ENCODE peak calls at places on chromosome 1, in four cellular contexts. E is WTC11, M is K562, T is GM12878. U is an unnamed sample.
A peak's percentile ranks its signal among the peaks of the same experiment; 100 is the strongest.

GRCh38 chr1:11434506-11434905 is 44.4 kb upstream of the DISP3 start:
- DNase-seq in E (no peak), M (no peak), T (no peak), U (no peak)

GRCh38 chr1:119141660-119142059 is 1.2 kb upstream of the WARS2 start:
- DNase-seq in E (no peak), M (no peak), T (no peak), U (no peak)

GRCh38 chr1:36380003-36380631 is 5.6 kb downstream of the STK40 start:
- DNase-seq in E (no peak), M (no peak), T (no peak), U (peak; percentile 65)

GRCh38 chr1:69671363-69672010 is 103.8 kb downstream of the LRRC7 start:
- DNase-seq in E (no peak), M (no peak), T (no peak), U (no peak)

GRCh38 chr1:222911866-222912265 is 97.0 kb downstream of the DISP1 start:
- DNase-seq in E (no peak), M (no peak), T (no peak), U (no peak)

GRCh38 chr1:94543003-94543402 is 1.4 kb upstream of the F3 start:
- DNase-seq in E (no peak), M (no peak), T (no peak), U (no peak)

GRCh38 chr1:40901886-40902633 is 39.9 kb upstream of the CITED4 start:
- DNase-seq in E (no peak), M (no peak), T (no peak), U (no peak)

GRCh38 chr1:213600879-213601278 is 386.9 kb upstream of the PROX1 start:
- DNase-seq in E (no peak), M (no peak), T (no peak), U (no peak)

GRCh38 chr1:1915911-1916835 is 1.1 kb downstream of the CALML6 start:
- DNase-seq in E (no peak), M (no peak), T (no peak), U (no peak)

GRCh38 chr1:53321366-53321765 is 6.5 kb downstream of the LRP8 start:
- DNase-seq in E (peak; percentile 74), M (no peak), T (no peak), U (no peak)

GRCh38 chr1:106049595-106049994 is 1006.9 kb upstream of the PRMT6 start:
- DNase-seq in E (no peak), M (no peak), T (no peak), U (no peak)

GRCh38 chr1:86811539-86811938 is 102.4 kb downstream of the SELENOF start:
- DNase-seq in E (peak; percentile 33), M (no peak), T (no peak), U (peak; percentile 36)

GRCh38 chr1:113123737-113124136 is 50.7 kb downstream of the LRIG2 start:
- DNase-seq in E (no peak), M (no peak), T (no peak), U (no peak)

GRCh38 chr1:225882008-225882698 is at the start of gene TMEM63A:
- DNase-seq in E (peak; percentile 94), M (peak; percentile 97), T (peak; percentile 40), U (peak; percentile 82)

GRCh38 chr1:107782192-107782845 is 182.7 kb downstream of the VAV3 start:
- DNase-seq in E (no peak), M (peak; percentile 56), T (no peak), U (peak; percentile 43)

GRCh38 chr1:168751195-168751650 is 22.2 kb upstream of the DPT start:
- DNase-seq in E (no peak), M (no peak), T (no peak), U (peak; percentile 11)
- TF ChIP-seq ETV6 in E (no peak), M (no peak), T (no peak), U (no peak)

GRCh38 chr1:178037510-178038253 is 56.2 kb upstream of the RASAL2 start:
- DNase-seq in E (peak; percentile 85), M (peak; percentile 58), T (no peak), U (peak; percentile 67)
- TF ChIP-seq ETV6 in E (peak; percentile 47), M (no peak), T (no peak), U (no peak)

DNA sequence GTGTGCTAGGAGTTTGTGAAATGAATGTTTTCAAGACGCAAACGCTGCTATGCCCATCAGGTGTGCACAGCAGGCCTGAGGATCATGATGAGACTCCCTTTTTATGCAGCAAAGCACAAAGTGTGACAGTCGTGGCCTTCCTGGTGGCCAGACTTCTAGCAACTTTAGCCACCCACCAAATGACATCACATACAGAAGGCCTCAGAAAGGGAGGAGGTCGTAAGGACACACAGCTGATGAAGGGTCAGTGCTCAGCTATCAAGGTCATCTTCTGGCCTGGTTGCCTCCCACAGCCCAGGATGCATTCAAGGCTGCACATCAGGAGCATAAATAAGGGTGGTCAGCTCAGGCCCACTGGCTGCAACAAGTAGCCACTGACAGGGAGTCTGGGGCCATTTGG is 36.6 kb downstream of the BMP8A start:
- DNase-seq in E (no peak), M (no peak), T (no peak), U (no peak)
- TF ChIP-seq ETV6 in E (no peak), M (no peak), T (no peak), U (no peak)

GRCh38 chr1:29230553-29231378 is at the start of gene MECR:
- DNase-seq in E (peak; percentile 97), M (peak; percentile 99), T (peak; percentile 82), U (peak; percentile 83)
- TF ChIP-seq ETV6 in E (peak; percentile 75), M (peak; percentile 76), T (no peak), U (no peak)

DNA sequence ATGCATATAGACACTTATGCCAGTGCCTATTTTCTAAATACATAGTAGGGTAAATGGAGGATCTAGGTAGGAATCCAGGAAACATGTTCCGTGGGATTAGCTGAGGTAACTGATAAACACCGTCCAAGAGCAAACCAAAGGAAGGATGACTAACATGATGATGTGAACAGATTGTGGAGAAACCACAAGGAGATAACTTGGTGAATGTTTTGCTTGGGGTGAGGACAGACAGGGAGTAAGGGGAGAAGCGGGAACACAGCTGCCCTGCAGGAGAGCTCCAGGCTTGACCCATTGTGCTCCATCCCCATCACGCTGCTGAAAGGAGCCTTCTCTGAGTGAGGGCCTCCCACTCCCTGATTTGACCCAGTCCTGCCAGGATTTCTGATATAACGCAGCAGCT is 87.0 kb upstream of the ZC3H11B start:
- DNase-seq in E (no peak), M (no peak), T (no peak), U (no peak)
- TF ChIP-seq ETV6 in E (no peak), M (no peak), T (no peak), U (no peak)

DNA sequence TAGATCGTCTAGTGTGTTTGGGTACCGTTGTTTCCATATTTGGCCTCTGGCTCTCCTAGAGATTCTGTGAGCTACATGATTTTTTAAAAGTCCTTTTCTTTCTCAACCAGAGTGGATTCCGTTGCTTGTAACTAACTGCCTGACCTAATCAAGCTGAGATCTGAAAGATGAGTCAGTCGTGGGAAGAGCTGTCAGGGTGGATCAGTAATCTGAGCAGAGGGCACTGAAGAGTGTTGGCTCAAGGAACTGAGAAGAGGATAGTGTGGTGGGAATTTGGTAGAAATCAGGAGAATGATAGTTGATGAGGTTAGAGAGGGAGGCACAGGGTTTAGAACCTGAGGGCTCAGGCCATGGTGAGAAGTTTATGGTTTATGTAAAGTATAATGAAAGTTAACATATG is 52.2 kb downstream of the TRAF5 start:
- DNase-seq in E (no peak), M (no peak), T (no peak), U (no peak)
- TF ChIP-seq ETV6 in E (no peak), M (no peak), T (no peak), U (no peak)

DNA sequence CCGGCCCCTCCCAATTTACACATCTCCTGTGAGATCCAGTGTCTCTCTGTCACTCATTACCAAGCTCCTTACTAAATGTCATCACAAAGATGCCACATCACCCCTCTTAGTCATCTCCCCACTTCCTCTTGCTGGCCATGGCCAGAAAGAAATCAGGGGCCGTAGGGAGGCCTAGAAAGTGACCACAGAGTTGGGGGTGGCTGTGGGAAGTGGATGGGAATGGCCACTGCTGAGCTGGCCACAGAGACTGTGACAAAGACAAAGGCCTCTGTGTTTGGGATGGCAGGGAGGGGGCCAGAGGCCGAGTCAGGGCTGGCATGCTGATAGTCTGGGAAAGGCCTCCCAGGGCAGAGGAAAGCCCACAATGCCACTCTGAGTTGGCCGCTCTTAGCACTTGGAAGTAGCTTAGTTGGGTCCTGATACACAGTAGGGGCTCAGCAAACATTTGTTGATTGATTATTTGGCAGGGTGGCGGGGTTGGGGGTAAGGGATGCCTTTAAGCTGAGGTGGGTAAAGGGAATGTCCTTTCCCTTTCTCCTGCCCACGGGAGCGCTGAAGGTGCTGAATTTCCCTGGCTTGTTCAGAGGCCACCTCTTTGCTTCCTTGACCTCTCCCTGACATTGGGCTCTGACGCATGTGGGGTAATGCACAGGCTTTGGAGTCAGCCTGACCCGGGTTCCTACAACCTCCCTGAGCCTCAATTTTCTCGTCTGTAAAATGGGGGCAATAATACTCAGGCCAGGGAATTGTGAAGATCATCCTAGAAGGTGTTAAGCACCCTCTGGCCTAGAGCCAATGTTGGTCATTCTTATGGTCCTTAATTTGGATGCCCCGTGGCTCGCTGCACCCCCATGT is 13.2 kb downstream of the NAV1 start:
- DNase-seq in E (no peak), M (peak; percentile 44), T (no peak), U (no peak)
- TF ChIP-seq ETV6 in E (no peak), M (no peak), T (no peak), U (no peak)